ENCODE peak calls at places on chromosomes 16 and 17, in seven cellular contexts. Y is AG04450; Q is activated naive CD4-positive, alpha-beta T cell treated with anti-CD3 and anti-CD28 coated beads for 36 hours; J is neural crest cell; D is substantia nigra; H is T-helper 1 cell; C is ACHN. N is an unnamed sample.

GRCh38 chr17:1043601-1044251 is 46.8 kb downstream of the TIMM22 start:
- DNase-seq in Q (no peak), J (peak), D (no peak), C (no peak), Y (no peak), H (no peak), N (no peak)

GRCh38 chr17:27651411-27652345 is 20.7 kb downstream of the LGALS9 start:
- DNase-seq in Q (peak), Y (no peak), J (peak), H (peak), C (peak), D (peak), N (peak)

GRCh38 chr17:72487731-72488325 is 367.0 kb downstream of the SOX9 start:
- DNase-seq in Y (no peak), Q (no peak), D (no peak), C (no peak), J (no peak), H (no peak), N (no peak)

GRCh38 chr17:69723741-69724140 is 309.2 kb downstream of the MAP2K6 start:
- DNase-seq in J (no peak), Y (no peak), Q (no peak), H (no peak), D (no peak), C (peak), N (no peak)

GRCh38 chr16:26316683-26317464 is 625.1 kb downstream of the HS3ST4 start:
- DNase-seq in Y (no peak), C (peak), H (no peak), D (no peak), J (peak), Q (peak), N (no peak)

GRCh38 chr17:38885728-38886642 is 16.1 kb downstream of the LASP1 start:
- DNase-seq in Y (no peak), D (peak), Q (no peak), H (no peak), C (no peak), J (peak), N (no peak)

GRCh38 chr17:64073771-64074703 is 53.6 kb upstream of the ICAM2 start:
- DNase-seq in J (no peak), H (no peak), Y (no peak), Q (no peak), D (no peak), C (no peak), N (no peak)

GRCh38 chr17:49388290-49388640 is 26.2 kb upstream of the ZNF652 start:
- DNase-seq in Y (no peak), C (no peak), Q (peak), H (peak), D (no peak), J (no peak), N (peak)

GRCh38 chr17:73018599-73018998 is 73.9 kb downstream of the SLC39A11 start:
- DNase-seq in H (no peak), C (no peak), Y (no peak), D (no peak), J (no peak), Q (no peak), N (no peak)

GRCh38 chr17:14325618-14326167 is 24.8 kb downstream of the HS3ST3B1 start:
- DNase-seq in D (no peak), Y (no peak), H (no peak), J (no peak), C (no peak), Q (no peak), N (no peak)

GRCh38 chr17:81740395-81740961 is 28.4 kb downstream of the SLC25A10 start:
- DNase-seq in C (no peak), H (no peak), Q (no peak), Y (no peak), J (no peak), D (no peak), N (no peak)

GRCh38 chr16:17470002-17470870 is 524 bp downstream of the XYLT1 start:
- DNase-seq in H (peak), C (no peak), Y (no peak), J (peak), Q (peak), D (no peak), N (peak)

GRCh38 chr16:85463228-85463611 is 149.9 kb upstream of the GSE1 start:
- DNase-seq in Y (no peak), H (no peak), Q (no peak), C (no peak), D (no peak), J (no peak), N (no peak)

GRCh38 chr16:4277987-4278513 is 5.2 kb upstream of the TFAP4 start:
- DNase-seq in H (no peak), J (no peak), Y (no peak), C (no peak), Q (no peak), D (no peak), N (no peak)

GRCh38 chr16:78641463-78641862 is 542.0 kb downstream of the WWOX start:
- DNase-seq in D (no peak), H (no peak), J (no peak), Y (no peak), Q (no peak), C (no peak), N (no peak)

GRCh38 chr16:69724981-69725479 is 1.3 kb downstream of the NQO1 start:
- DNase-seq in C (no peak), J (no peak), H (no peak), Q (no peak), Y (no peak), D (no peak), N (no peak)

GRCh38 chr16:68455631-68456030 is 7.3 kb upstream of the SMPD3 start:
- DNase-seq in D (no peak), H (no peak), C (no peak), J (no peak), Q (no peak), Y (no peak), N (no peak)

GRCh38 chr17:297758-298157 is 54.8 kb downstream of the RPH3AL start:
- DNase-seq in D (no peak), H (no peak), C (no peak), Y (no peak), Q (no peak), J (no peak), N (no peak)

GRCh38 chr17:73720187-73720834 is 76.1 kb upstream of the SDK2 start:
- DNase-seq in D (no peak), C (no peak), Q (peak), Y (no peak), J (no peak), H (no peak), N (peak)

GRCh38 chr17:29042679-29043538 is at the start of gene PIPOX:
- DNase-seq in Y (no peak), C (peak), Q (peak), D (peak), H (no peak), J (no peak), N (peak)

GRCh38 chr16:23836404-23837291 is 865 bp downstream of the PRKCB start:
- DNase-seq in C (no peak), Y (no peak), Q (peak), H (peak), J (peak), D (peak), N (peak)

GRCh38 chr16:2156025-2156848 is 655 bp downstream of the TRAF7 start:
- DNase-seq in D (peak), Y (no peak), C (peak), H (no peak), J (no peak), Q (peak), N (peak)

GRCh38 chr17:76427457-76428231 is 25.3 kb downstream of the UBE2O start:
- DNase-seq in Y (peak), Q (no peak), H (no peak), C (no peak), J (no peak), D (no peak), N (no peak)

GRCh38 chr16:70454221-70455034 is at the start of gene FCSK:
- DNase-seq in H (peak), J (peak), C (peak), D (peak), Q (peak), Y (peak), N (peak)

GRCh38 chr17:81241648-81242420 is 2.7 kb downstream of the NDUFAF8 start:
- DNase-seq in Y (no peak), D (peak), J (peak), C (peak), H (peak), Q (peak), N (peak)

GRCh38 chr17:55266051-55266957 is 1.5 kb downstream of the HLF start:
- DNase-seq in J (no peak), C (no peak), Y (no peak), H (no peak), D (no peak), Q (no peak), N (peak)

GRCh38 chr17:66602659-66603363 is 232.1 kb upstream of the CACNG5 start:
- DNase-seq in Q (no peak), J (no peak), D (no peak), Y (no peak), H (no peak), C (no peak), N (no peak)

GRCh38 chr17:2101448-2102257 is 46.8 kb downstream of the HIC1 start:
- DNase-seq in D (no peak), H (peak), Y (no peak), J (no peak), C (peak), Q (peak), N (peak)

GRCh38 chr17:57574040-57574513 is 171.0 kb downstream of the CCDC182 start:
- DNase-seq in H (no peak), J (no peak), D (no peak), Y (no peak), Q (no peak), C (no peak), N (no peak)